ENCODE peak calls at places on chromosomes 1 and 21, in four cellular contexts. One of them, this sample, is unnamed.

GRCh38 chr1:182442333-182442732 is 7.6 kb upstream of the RGSL1 start:
- DNase-seq in Panc1: no peak
- DNase-seq in K562: no peak
- DNase-seq in HepG2: no peak
- DNase-seq in this sample: no peak

GRCh38 chr1:64043328-64043727 is 160.1 kb upstream of the UBE2U start:
- DNase-seq in HepG2: no peak
- DNase-seq in K562: no peak
- DNase-seq in Panc1: no peak
- DNase-seq in this sample: no peak

GRCh38 chr1:3659093-3659492 is 6.8 kb downstream of the TP73 start:
- DNase-seq in Panc1: no peak
- DNase-seq in K562: no peak
- DNase-seq in HepG2: no peak
- DNase-seq in this sample: no peak

GRCh38 chr1:197618065-197618464 is 157.2 kb downstream of the DENND1B start:
- DNase-seq in K562: no peak
- DNase-seq in HepG2: peak; percentile 6
- DNase-seq in Panc1: no peak
- DNase-seq in this sample: no peak

GRCh38 chr1:94843846-94844245 is 23.7 kb downstream of the SLC44A3 start:
- DNase-seq in HepG2: no peak
- DNase-seq in Panc1: no peak
- DNase-seq in K562: no peak
- DNase-seq in this sample: no peak

GRCh38 chr1:202888204-202888506 is 794 bp downstream of the RABIF start:
- DNase-seq in K562: no peak
- DNase-seq in Panc1: no peak
- DNase-seq in HepG2: no peak
- DNase-seq in this sample: peak; percentile 4

GRCh38 chr1:203161175-203161574 is 14.5 kb downstream of the MYBPH start:
- DNase-seq in K562: no peak
- DNase-seq in Panc1: no peak
- DNase-seq in HepG2: no peak
- DNase-seq in this sample: no peak

GRCh38 chr1:90400121-90400520 is 317.0 kb downstream of the BARHL2 start:
- DNase-seq in K562: no peak
- DNase-seq in HepG2: no peak
- DNase-seq in Panc1: no peak
- DNase-seq in this sample: no peak

GRCh38 chr1:237799762-237800474 is 90.8 kb downstream of the ZP4 start:
- DNase-seq in Panc1: no peak
- DNase-seq in HepG2: peak; percentile 43
- DNase-seq in K562: peak; percentile 76
- DNase-seq in this sample: no peak

GRCh38 chr1:202282596-202283283 is 59.0 kb downstream of the UBE2T start:
- DNase-seq in K562: no peak
- DNase-seq in Panc1: no peak
- DNase-seq in HepG2: no peak
- DNase-seq in this sample: no peak

GRCh38 chr1:44407430-44408180 is 2.5 kb downstream of the RNF220 start:
- DNase-seq in K562: no peak
- DNase-seq in Panc1: no peak
- DNase-seq in HepG2: no peak
- DNase-seq in this sample: no peak

DNA sequence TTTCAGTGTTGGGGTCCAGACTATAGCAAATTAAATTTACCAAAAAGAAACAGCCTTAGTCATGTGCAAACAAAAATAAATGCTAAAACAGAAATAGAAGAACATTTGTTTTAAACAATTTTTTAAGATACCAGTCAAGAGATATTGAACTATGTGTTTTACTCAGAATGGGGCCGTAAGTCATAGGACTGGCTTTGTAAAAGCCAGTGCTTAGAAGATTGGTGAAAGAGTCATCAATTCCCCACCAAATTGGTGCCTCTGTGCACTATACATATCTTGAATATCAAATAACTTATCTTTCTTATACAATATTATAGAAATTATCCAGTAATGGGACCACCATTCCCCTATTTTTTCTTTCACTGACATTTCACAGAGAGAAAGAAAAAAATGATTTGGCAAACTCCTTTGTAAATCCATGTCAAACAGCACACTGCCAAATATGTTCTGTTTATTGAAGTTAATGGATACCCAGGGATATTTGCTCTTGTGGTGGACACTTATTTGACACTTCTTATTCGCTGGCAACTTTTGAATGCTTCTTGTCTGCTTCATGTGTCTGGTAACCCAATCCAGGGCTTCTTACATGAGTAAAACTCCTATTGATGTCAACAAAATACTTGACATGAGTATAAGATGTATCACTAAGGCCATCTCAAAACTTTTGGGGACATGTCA is 145.7 kb upstream of the PKN2 start:
- DNase-seq in K562: no peak
- DNase-seq in HepG2: no peak
- DNase-seq in Panc1: no peak
- DNase-seq in this sample: no peak
- TF ChIP-seq TCF7L2 in K562: no peak
- TF ChIP-seq TCF7L2 in HepG2: no peak
- TF ChIP-seq TCF7L2 in Panc1: no peak
- TF ChIP-seq TCF7L2 in this sample: no peak

GRCh38 chr1:9249263-9249533 is 14.6 kb downstream of the H6PD start:
- DNase-seq in HepG2: no peak
- DNase-seq in K562: no peak
- DNase-seq in Panc1: no peak
- DNase-seq in this sample: no peak

GRCh38 chr1:9250586-9251381 is 16.2 kb downstream of the H6PD start:
- DNase-seq in Panc1: no peak
- DNase-seq in K562: no peak
- DNase-seq in HepG2: peak; percentile 61
- DNase-seq in this sample: no peak

GRCh38 chr1:9248341-9249262 is 14.0 kb downstream of the H6PD start:
- DNase-seq in K562: no peak
- DNase-seq in HepG2: no peak
- DNase-seq in Panc1: no peak
- DNase-seq in this sample: no peak

GRCh38 chr1:9250336-9250585 is 15.7 kb downstream of the H6PD start:
- DNase-seq in Panc1: no peak
- DNase-seq in K562: no peak
- DNase-seq in HepG2: no peak
- DNase-seq in this sample: no peak

GRCh38 chr1:9249534-9250335 is 15.2 kb downstream of the H6PD start:
- DNase-seq in HepG2: peak; percentile 79
- DNase-seq in K562: peak; percentile 63
- DNase-seq in Panc1: no peak
- DNase-seq in this sample: no peak
- TF ChIP-seq TCF7L2 in HepG2: no peak
- TF ChIP-seq TCF7L2 in K562: no peak
- TF ChIP-seq TCF7L2 in Panc1: no peak
- TF ChIP-seq TCF7L2 in this sample: no peak

DNA sequence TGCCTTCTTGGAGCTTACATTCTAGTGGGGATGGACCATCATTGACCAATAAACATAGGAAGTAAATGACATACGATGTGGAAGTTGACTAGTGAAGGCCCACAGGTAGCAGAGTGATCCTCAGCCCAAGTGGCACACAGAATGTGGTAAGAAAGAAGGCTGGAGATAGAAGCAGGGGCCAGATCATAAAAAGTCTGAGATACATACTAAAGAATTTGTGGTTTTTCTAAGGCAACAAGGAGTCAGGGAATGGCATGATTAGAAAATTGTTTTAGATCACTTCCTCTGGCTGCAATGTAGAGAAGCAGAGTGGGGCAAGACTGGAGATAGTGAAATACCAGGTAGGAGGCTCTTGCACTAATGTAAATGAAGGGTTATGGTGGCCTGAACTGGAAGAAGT is 154.0 kb downstream of the VPS13D start:
- DNase-seq in Panc1: no peak
- DNase-seq in K562: no peak
- DNase-seq in HepG2: no peak
- DNase-seq in this sample: no peak
- TF ChIP-seq TCF7L2 in Panc1: no peak
- TF ChIP-seq TCF7L2 in K562: no peak
- TF ChIP-seq TCF7L2 in HepG2: no peak
- TF ChIP-seq TCF7L2 in this sample: no peak

GRCh38 chr1:50978852-50979781 is 9.1 kb downstream of the CDKN2C start:
- DNase-seq in Panc1: no peak
- DNase-seq in K562: peak; percentile 75
- DNase-seq in HepG2: peak; percentile 73
- DNase-seq in this sample: no peak

GRCh38 chr1:50977575-50978143 is 7.6 kb downstream of the CDKN2C start:
- DNase-seq in HepG2: peak; percentile 27
- DNase-seq in K562: peak; percentile 90
- DNase-seq in Panc1: no peak
- DNase-seq in this sample: no peak

GRCh38 chr1:50979964-50980363 is 9.9 kb downstream of the CDKN2C start:
- DNase-seq in HepG2: no peak
- DNase-seq in Panc1: no peak
- DNase-seq in K562: no peak
- DNase-seq in this sample: no peak

GRCh38 chr1:50976890-50977574 is 7.0 kb downstream of the CDKN2C start:
- DNase-seq in K562: peak; percentile 78
- DNase-seq in HepG2: peak; percentile 36
- DNase-seq in Panc1: no peak
- DNase-seq in this sample: no peak

DNA sequence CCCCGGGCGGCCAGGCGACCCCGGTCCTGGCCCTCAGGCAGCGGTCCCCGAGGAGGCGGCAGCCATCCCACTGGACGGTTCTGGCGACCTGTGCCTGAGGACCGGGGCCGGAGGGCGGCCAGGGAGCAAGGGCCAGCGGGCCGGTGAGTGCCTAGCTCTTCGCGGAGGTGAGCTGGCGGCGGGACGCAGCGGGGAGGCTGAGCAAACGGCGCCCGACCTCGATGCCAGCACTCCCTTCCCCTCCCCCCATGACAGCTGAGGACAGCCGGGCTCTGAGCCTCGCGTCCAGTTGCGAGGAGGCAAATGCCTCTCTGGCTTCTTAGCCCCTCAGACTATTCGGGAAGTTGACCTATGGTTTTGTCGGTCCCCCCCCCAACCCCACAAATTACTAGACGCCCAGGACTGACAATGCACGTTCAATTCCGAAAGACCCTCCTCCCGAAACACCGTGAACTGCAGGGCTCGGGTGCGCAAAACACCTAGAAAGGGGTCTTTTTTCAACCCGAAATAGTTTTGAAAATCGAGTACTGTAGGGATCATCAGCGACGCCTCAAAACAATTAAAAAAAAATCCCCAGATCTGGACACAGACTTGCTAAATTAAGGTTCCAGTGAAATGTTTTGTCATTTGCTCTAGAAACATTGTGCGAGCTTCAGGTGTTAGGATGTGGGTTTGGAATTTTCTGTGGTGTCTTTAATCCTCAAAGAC is 8.3 kb downstream of the CDKN2C start:
- DNase-seq in Panc1: no peak
- DNase-seq in K562: peak; percentile 80
- DNase-seq in HepG2: peak; percentile 49
- DNase-seq in this sample: no peak
- TF ChIP-seq TCF7L2 in Panc1: no peak
- TF ChIP-seq TCF7L2 in K562: no peak
- TF ChIP-seq TCF7L2 in HepG2: no peak
- TF ChIP-seq TCF7L2 in this sample: peak; percentile 53

DNA sequence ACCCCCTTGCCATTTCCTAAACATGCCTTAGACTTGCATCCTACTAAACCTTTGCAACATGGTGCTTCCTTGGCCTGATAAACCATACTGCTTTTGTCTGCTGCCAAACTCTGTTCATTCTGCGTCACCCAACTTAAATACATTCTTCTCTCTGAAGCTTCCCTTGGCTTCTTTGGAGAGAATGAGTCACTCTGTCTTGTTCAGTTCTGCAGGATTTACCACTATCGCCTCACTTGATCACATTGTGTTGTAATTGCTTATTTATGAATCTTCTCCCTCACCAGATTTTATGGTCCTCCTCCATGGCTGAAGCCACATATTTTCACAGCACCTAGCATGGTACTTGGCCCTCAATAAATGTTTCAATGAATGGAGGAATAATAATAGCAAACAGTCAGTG is 21.7 kb upstream of the TUT4 start:
- DNase-seq in Panc1: no peak
- DNase-seq in HepG2: no peak
- DNase-seq in K562: no peak
- DNase-seq in this sample: peak; percentile 76
- TF ChIP-seq TCF7L2 in Panc1: no peak
- TF ChIP-seq TCF7L2 in HepG2: no peak
- TF ChIP-seq TCF7L2 in K562: no peak
- TF ChIP-seq TCF7L2 in this sample: peak; percentile 68

GRCh38 chr1:156551866-156552265 is 20.5 kb downstream of the IQGAP3 start:
- DNase-seq in K562: no peak
- DNase-seq in HepG2: no peak
- DNase-seq in Panc1: peak; percentile 57
- DNase-seq in this sample: peak; percentile 23
- TF ChIP-seq TCF7L2 in K562: no peak
- TF ChIP-seq TCF7L2 in HepG2: no peak
- TF ChIP-seq TCF7L2 in Panc1: no peak
- TF ChIP-seq TCF7L2 in this sample: no peak

GRCh38 chr21:16454371-16454770 is 724.6 kb downstream of the USP25 start:
- DNase-seq in Panc1: no peak
- DNase-seq in K562: no peak
- DNase-seq in HepG2: no peak
- DNase-seq in this sample: no peak
- TF ChIP-seq TCF7L2 in Panc1: no peak
- TF ChIP-seq TCF7L2 in K562: no peak
- TF ChIP-seq TCF7L2 in HepG2: no peak
- TF ChIP-seq TCF7L2 in this sample: no peak

DNA sequence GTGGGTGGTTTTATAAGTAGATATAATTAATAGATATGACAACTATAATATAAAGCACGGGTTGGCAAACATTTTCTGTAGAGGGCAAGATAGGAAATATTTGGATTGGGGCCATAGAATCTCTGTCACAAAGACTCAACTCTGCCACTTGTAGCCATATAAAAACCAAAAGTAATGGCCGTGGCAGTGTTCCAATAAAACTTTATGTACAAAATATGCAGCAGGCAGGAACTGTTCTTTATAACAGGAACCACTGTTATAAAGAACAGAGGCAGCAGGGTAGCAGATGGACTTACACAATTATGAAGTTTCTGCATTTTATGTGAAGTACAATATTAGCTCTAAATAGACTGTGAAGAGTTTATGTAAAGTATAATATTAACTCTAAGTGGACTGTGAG is 16.9 kb upstream of the QSOX1 start:
- DNase-seq in K562: no peak
- DNase-seq in Panc1: no peak
- DNase-seq in HepG2: no peak
- DNase-seq in this sample: no peak
- TF ChIP-seq TCF7L2 in K562: no peak
- TF ChIP-seq TCF7L2 in Panc1: no peak
- TF ChIP-seq TCF7L2 in HepG2: no peak
- TF ChIP-seq TCF7L2 in this sample: no peak

This sample was measured in HCT116.